ENCODE peak calls at places on chromosomes 1 and 21, in ten cellular contexts. F is suprapubic skin, G is upper lobe of left lung, L is prostate gland, S is HCT116, U is testis, P is IMR-90, K is A549, M is body of pancreas, Z is HepG2. A is an unnamed sample.

GRCh38 chr1:163796394-163796821 is 474.7 kb downstream of the NUF2 start:
- DNase-seq in L (peak), G (no peak), K (peak), Z (no peak), F (no peak), P (peak), S (no peak), U (no peak), M (no peak), A (no peak)

GRCh38 chr1:218030846-218031245 is 254.2 kb upstream of the RRP15 start:
- DNase-seq in S (no peak), U (no peak), Z (no peak), M (no peak), F (no peak), P (no peak), K (no peak), L (no peak), G (no peak), A (no peak)

GRCh38 chr1:200228081-200228480 is 181.8 kb downstream of the ZNF281 start:
- DNase-seq in U (no peak), F (no peak), L (no peak), K (no peak), S (no peak), G (no peak), M (no peak), Z (no peak), P (no peak), A (no peak)

GRCh38 chr1:26799479-26800133 is 11.9 kb downstream of the PIGV start:
- DNase-seq in K (no peak), S (peak), F (no peak), Z (no peak), P (peak), M (no peak), L (peak), U (peak), G (no peak), A (peak)

GRCh38 chr1:178086294-178087255 is 7.3 kb upstream of the RASAL2 start:
- DNase-seq in L (no peak), Z (no peak), P (peak), G (no peak), S (no peak), U (no peak), M (no peak), F (no peak), K (no peak), A (no peak)

GRCh38 chr1:53754484-53755312 is 15.7 kb upstream of the GLIS1 start:
- DNase-seq in G (no peak), S (peak), L (peak), Z (peak), U (peak), P (peak), M (peak), K (peak), F (no peak), A (peak)

GRCh38 chr1:162561616-162562451 is at the start of gene UAP1:
- DNase-seq in L (peak), S (no peak), G (no peak), M (no peak), U (peak), F (peak), P (no peak), K (no peak), Z (no peak), A (no peak)

GRCh38 chr1:162191396-162192322 is 122.2 kb downstream of the NOS1AP start:
- DNase-seq in F (no peak), K (no peak), U (no peak), P (no peak), L (no peak), M (peak), Z (no peak), G (no peak), S (no peak), A (no peak)

GRCh38 chr1:32521165-32521564 is 18.1 kb upstream of the ZBTB8A start:
- DNase-seq in F (no peak), G (no peak), S (no peak), K (peak), M (no peak), U (no peak), P (no peak), Z (no peak), L (no peak), A (no peak)

GRCh38 chr1:50605186-50605875 is 182.1 kb upstream of the DMRTA2 start:
- DNase-seq in F (no peak), G (no peak), P (peak), M (peak), K (peak), S (peak), U (peak), Z (peak), L (peak), A (no peak)

GRCh38 chr1:94532077-94532476 is 9.5 kb downstream of the F3 start:
- DNase-seq in P (no peak), Z (no peak), L (no peak), U (no peak), M (no peak), F (no peak), S (no peak), G (no peak), K (no peak), A (no peak)

GRCh38 chr1:232143315-232143886 is 486.5 kb downstream of the SIPA1L2 start:
- DNase-seq in L (no peak), F (no peak), P (no peak), U (no peak), G (no peak), K (no peak), S (no peak), M (no peak), Z (no peak), A (no peak)

GRCh38 chr21:14589855-14590563 is 43.9 kb upstream of the SAMSN1 start:
- DNase-seq in Z (no peak), F (no peak), K (no peak), G (no peak), M (no peak), P (no peak), S (no peak), L (no peak), U (no peak), A (no peak)

GRCh38 chr1:216686860-216687545 is 36.2 kb downstream of the ESRRG start:
- DNase-seq in Z (no peak), U (no peak), M (no peak), L (no peak), F (no peak), S (no peak), P (peak), G (no peak), K (no peak), A (peak)

GRCh38 chr1:33326690-33327300 is 5.9 kb upstream of the A3GALT2 start:
- DNase-seq in G (no peak), L (no peak), K (no peak), S (no peak), M (no peak), Z (no peak), P (no peak), F (no peak), U (no peak), A (no peak)

GRCh38 chr21:46459024-46459355 is 299 bp downstream of the DIP2A start:
- DNase-seq in K (no peak), Z (no peak), F (no peak), G (no peak), P (no peak), M (no peak), U (no peak), S (no peak), L (no peak), A (no peak)

GRCh38 chr21:38729745-38730401 is 75.9 kb upstream of the ETS2 start:
- DNase-seq in Z (no peak), S (no peak), U (no peak), F (no peak), L (no peak), M (no peak), K (no peak), P (peak), G (no peak), A (no peak)

GRCh38 chr21:40053007-40053406 is 185.8 kb downstream of the PCP4 start:
- DNase-seq in Z (no peak), G (peak), S (no peak), L (peak), K (no peak), U (no peak), F (peak), P (no peak), M (no peak), A (peak)

GRCh38 chr1:235888119-235888643 is 21.5 kb upstream of the LYST start:
- DNase-seq in F (no peak), Z (no peak), M (no peak), U (no peak), L (no peak), S (no peak), K (no peak), P (no peak), G (no peak), A (no peak)

GRCh38 chr1:234901491-234902049 is 227.1 kb downstream of the TOMM20 start:
- DNase-seq in P (peak), L (no peak), Z (no peak), K (peak), S (no peak), G (no peak), M (no peak), F (no peak), U (no peak), A (no peak)

GRCh38 chr1:154866995-154867795 is 2.9 kb downstream of the KCNN3 start:
- DNase-seq in M (peak), G (no peak), L (no peak), Z (no peak), P (peak), F (no peak), S (no peak), U (no peak), K (no peak), A (peak)
- TF ChIP-seq CTCF in M (no peak), G (no peak), L (no peak), Z (no peak), P (no peak), F (no peak), S (no peak), U (no peak), K (no peak), A (no peak)

GRCh38 chr1:65791860-65792670 is 630 bp upstream of the PDE4B start:
- DNase-seq in G (peak), M (no peak), K (no peak), Z (no peak), P (peak), S (no peak), F (no peak), U (peak), L (no peak), A (no peak)

GRCh38 chr1:65795311-65795710 is 2.6 kb downstream of the PDE4B start:
- DNase-seq in U (no peak), L (no peak), K (no peak), F (no peak), M (no peak), Z (no peak), S (no peak), G (no peak), P (no peak), A (no peak)

GRCh38 chr1:65791396-65791795 is 1.3 kb upstream of the PDE4B start:
- DNase-seq in F (no peak), P (peak), S (no peak), G (no peak), L (no peak), M (no peak), K (no peak), U (no peak), Z (no peak), A (no peak)

GRCh38 chr1:65793359-65793732 is 651 bp downstream of the PDE4B start:
- DNase-seq in Z (no peak), L (no peak), G (peak), M (no peak), F (no peak), P (peak), K (no peak), U (no peak), S (no peak), A (no peak)

DNA sequence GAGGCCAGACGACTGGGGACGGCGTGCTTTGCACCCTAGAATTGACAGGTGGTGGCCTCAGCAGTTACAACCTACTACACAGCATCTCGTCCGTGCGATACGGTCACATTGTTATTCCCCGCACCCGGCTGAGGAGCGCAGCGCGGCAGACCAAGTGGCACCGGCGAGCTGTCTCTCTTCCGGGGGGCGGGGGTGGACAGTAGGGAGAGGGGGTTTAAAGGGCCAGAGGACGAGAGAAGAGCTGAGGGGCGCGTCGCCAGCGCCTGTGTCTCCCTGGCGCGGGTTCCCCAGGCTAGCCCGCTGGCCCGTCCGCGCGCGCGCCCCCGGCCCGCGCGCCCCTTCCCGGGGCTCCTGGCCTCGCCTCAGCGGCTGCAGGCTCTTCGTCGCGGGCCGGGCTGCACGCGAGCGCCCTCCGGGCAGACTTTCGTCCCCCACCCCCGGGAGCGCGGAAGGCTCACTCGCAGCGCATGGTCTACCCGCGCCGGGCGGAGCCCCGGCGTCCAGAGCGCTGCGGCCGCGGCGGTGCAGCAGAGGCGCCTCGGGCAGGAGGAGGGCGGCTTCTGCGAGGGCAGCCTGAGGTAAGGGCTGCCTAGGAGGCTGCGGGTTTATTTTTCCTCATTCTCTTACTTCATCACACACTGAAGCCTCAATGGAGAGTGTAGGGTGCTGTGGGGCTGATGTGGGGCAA is at the start of gene PDE4B:
- DNase-seq in K (no peak), L (no peak), P (peak), G (peak), Z (no peak), M (no peak), U (peak), F (peak), S (no peak), A (no peak)
- H3K4me3 ChIP-seq in K (peak), L (peak), P (peak), G (no peak), Z (no peak), M (no peak), U (peak), F (peak), S (no peak), A (no peak)

DNA sequence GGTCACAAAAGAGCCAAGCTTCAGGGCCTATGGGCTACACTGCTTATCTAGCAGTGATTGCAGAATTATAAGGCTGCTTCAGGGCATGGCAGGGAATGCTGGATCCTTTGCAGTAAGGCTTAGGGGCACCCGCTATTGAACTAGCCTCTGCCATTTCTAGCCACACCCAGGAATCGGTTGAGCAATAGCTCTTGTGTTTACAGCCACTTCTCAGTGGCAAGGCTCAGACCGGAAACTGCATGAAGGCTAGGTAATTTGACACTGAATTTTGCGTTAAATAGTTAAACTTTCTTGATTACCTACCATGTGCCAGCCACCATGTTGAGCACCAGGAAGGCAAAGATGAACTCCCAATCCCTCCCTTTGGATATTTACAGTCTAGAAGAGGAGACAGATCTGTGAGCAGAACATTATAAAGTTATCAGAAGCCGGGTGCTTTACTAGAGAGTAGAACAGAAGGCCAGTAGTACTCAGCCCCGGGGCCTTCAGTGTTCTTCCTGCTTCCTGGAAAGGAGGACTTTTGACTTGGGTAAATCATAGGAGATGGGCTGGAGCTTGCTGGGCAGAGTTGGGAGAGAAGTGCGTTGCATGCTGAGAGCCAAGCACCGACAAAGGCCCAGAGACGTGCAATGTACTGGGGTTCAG is 98.6 kb upstream of the LPGAT1 start:
- DNase-seq in F (no peak), P (peak), M (peak), U (no peak), S (no peak), L (peak), K (peak), Z (peak), G (no peak), A (no peak)
- TF ChIP-seq POLR2A in F (no peak), P (no peak), M (no peak), U (no peak), S (no peak), L (no peak), K (no peak), Z (peak), G (no peak), A (no peak)

GRCh38 chr1:46528297-46528955 is 23.0 kb downstream of the KNCN start:
- DNase-seq in L (no peak), U (no peak), Z (no peak), K (no peak), M (no peak), P (peak), F (no peak), G (no peak), S (no peak), A (no peak)
- TF ChIP-seq CTCF in L (no peak), U (no peak), Z (no peak), K (no peak), M (no peak), P (peak), F (no peak), G (no peak), S (no peak), A (peak)

GRCh38 chr1:1419812-1420653 is 1.0 kb downstream of the ANKRD65 start:
- DNase-seq in K (no peak), S (no peak), U (no peak), Z (no peak), P (no peak), M (peak), L (no peak), F (no peak), G (peak), A (no peak)
- H3K4me3 ChIP-seq in K (no peak), S (no peak), U (peak), Z (peak), P (no peak), M (no peak), L (peak), F (peak), G (no peak), A (no peak)

GRCh38 chr1:109392788-109393580 is 4.7 kb downstream of the SORT1 start:
- DNase-seq in M (peak), Z (peak), S (no peak), G (no peak), P (peak), L (peak), U (peak), F (no peak), K (peak), A (peak)

GRCh38 chr1:109392037-109392787 is 5.5 kb downstream of the SORT1 start:
- DNase-seq in U (peak), K (no peak), F (no peak), S (no peak), Z (no peak), P (no peak), L (no peak), G (no peak), M (no peak), A (peak)

GRCh38 chr1:109389638-109390341 is 7.9 kb downstream of the SORT1 start:
- DNase-seq in Z (no peak), K (no peak), U (no peak), P (no peak), G (no peak), L (no peak), S (no peak), F (no peak), M (no peak), A (no peak)

GRCh38 chr1:109391161-109391556 is 6.6 kb downstream of the SORT1 start:
- DNase-seq in K (no peak), F (no peak), G (no peak), Z (no peak), P (peak), L (no peak), M (no peak), S (no peak), U (no peak), A (no peak)

DNA sequence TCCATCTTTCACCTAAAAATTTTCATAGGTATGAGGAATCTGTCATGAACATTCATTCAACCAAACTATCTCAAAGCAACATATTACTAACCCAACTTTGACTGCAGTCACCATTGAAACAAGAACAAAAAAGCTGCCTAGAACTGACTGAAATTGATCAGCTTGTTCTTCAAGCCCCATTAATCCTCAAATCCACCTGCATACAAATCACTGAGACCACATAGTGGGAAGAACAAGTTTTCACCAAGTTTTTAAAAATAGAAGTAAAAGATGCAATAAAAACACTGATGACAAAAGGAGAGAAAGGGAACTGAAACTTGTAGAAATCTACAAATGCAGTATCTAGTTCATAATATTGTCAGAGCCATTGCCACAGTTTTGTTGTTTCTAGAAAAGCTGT is 6.1 kb downstream of the SORT1 start:
- DNase-seq in S (no peak), M (no peak), P (no peak), Z (no peak), G (no peak), F (no peak), K (no peak), L (no peak), U (no peak), A (no peak)
- TF ChIP-seq POLR2A in S (no peak), M (no peak), P (no peak), Z (no peak), G (no peak), F (no peak), K (no peak), L (no peak), U (no peak), A (no peak)

GRCh38 chr1:204359131-204359473 is 627 bp downstream of the PLEKHA6 start:
- DNase-seq in L (no peak), M (no peak), K (no peak), P (no peak), S (no peak), U (no peak), G (no peak), F (no peak), Z (no peak), A (no peak)

GRCh38 chr1:204358145-204358544 is 1.6 kb downstream of the PLEKHA6 start:
- DNase-seq in Z (no peak), U (no peak), P (no peak), S (no peak), L (no peak), M (no peak), G (no peak), F (no peak), K (no peak), A (no peak)

GRCh38 chr1:204358605-204359004 is 1.1 kb downstream of the PLEKHA6 start:
- DNase-seq in Z (no peak), M (no peak), P (no peak), K (no peak), S (no peak), G (no peak), L (no peak), F (no peak), U (no peak), A (no peak)

GRCh38 chr1:204360314-204360713 is 585 bp upstream of the PLEKHA6 start:
- DNase-seq in M (no peak), L (no peak), U (no peak), Z (no peak), F (no peak), S (no peak), P (no peak), K (no peak), G (no peak), A (no peak)

GRCh38 chr1:204359474-204360255 is at the start of gene PLEKHA6:
- DNase-seq in G (peak), M (peak), P (peak), L (no peak), S (no peak), U (peak), Z (no peak), F (no peak), K (no peak), A (no peak)
- TF ChIP-seq CTCF in G (peak), M (no peak), P (peak), L (no peak), S (no peak), U (peak), Z (peak), F (no peak), K (peak), A (no peak)

GRCh38 chr1:193109619-193110018 is 4.4 kb upstream of the GLRX2 start:
- DNase-seq in Z (peak), P (no peak), F (no peak), S (no peak), L (no peak), K (no peak), M (no peak), U (no peak), G (no peak), A (no peak)
- H3K4me3 ChIP-seq in Z (no peak), P (no peak), F (no peak), S (no peak), L (no peak), K (no peak), M (no peak), U (no peak), G (no peak), A (no peak)

DNA sequence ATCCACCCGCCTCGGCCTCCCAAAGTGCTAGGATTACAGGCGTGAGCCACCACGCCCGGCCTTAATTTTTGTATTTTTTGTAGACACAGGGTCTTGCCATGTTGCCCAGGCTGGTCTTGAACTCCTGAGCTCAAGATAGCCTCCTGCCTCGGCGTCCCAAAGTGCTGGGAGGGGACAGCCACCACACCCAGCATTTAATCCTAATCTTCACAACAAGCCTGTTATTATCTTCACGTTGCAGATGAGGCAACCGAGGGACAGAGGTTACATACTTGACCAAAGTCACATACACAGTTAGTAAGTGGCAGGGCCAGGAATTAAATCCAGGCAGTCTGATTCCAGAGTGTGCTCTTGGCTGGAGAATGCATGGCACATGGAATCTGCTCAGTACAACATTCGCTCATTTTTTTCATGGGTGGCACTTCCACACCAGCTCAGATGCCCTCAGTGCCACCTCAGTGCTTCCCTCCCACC is 4.8 kb upstream of the GPR37L1 start:
- DNase-seq in U (no peak), Z (peak), G (no peak), M (no peak), P (no peak), K (peak), F (no peak), S (no peak), L (no peak), A (no peak)
- TF ChIP-seq POLR2A in U (no peak), Z (no peak), G (no peak), M (no peak), P (no peak), K (no peak), F (no peak), S (no peak), L (no peak), A (no peak)

GRCh38 chr1:34918609-34919561 is 10.6 kb downstream of the DLGAP3 start:
- DNase-seq in F (no peak), Z (no peak), S (no peak), L (no peak), M (no peak), U (no peak), G (peak), P (no peak), K (no peak), A (no peak)
- TF ChIP-seq CTCF in F (no peak), Z (no peak), S (no peak), L (no peak), M (no peak), U (no peak), G (no peak), P (no peak), K (no peak), A (no peak)